ENCODE peak calls at places on chromosomes 7 and 10, in six cellular contexts. W is activated B cell treated with CpG ODN at 0.5 μM for 24 hours, Z is WERI-Rb-1, V is tibial nerve, I is coronary artery, L is lower leg skin. N is an unnamed sample.

GRCh38 chr10:28248092-28248491 is 54.8 kb downstream of the MPP7 start:
- DNase-seq in V (no peak), L (peak), W (no peak), I (no peak), Z (no peak), N (no peak)

GRCh38 chr7:142323706-142324105 is 65.8 kb upstream of the PRSS58 start:
- DNase-seq in I (peak), L (no peak), Z (peak), V (no peak), W (no peak), N (no peak)

GRCh38 chr7:145360511-145361100 is 524.8 kb upstream of the TPK1 start:
- DNase-seq in I (no peak), L (no peak), Z (no peak), W (no peak), V (no peak), N (no peak)

GRCh38 chr10:25231751-25232150 is 57.0 kb downstream of the GPR158 start:
- DNase-seq in Z (no peak), V (no peak), L (no peak), I (no peak), W (no peak), N (no peak)

GRCh38 chr7:78444267-78444666 is 645.7 kb downstream of the PHTF2 start:
- DNase-seq in L (no peak), W (no peak), Z (no peak), V (no peak), I (no peak), N (no peak)

GRCh38 chr7:50939026-50939425 is 156.3 kb upstream of the GRB10 start:
- DNase-seq in L (no peak), I (no peak), V (no peak), W (no peak), Z (no peak), N (no peak)

GRCh38 chr10:119281581-119282071 is 74.3 kb downstream of the GRK5 start:
- DNase-seq in L (peak), W (no peak), I (peak), Z (peak), V (no peak), N (no peak)

GRCh38 chr7:117731455-117731854 is 141.8 kb downstream of the CTTNBP2 start:
- DNase-seq in W (no peak), V (no peak), L (peak), Z (no peak), I (no peak), N (no peak)

GRCh38 chr7:45407730-45408406 is 166.3 kb upstream of the ADCY1 start:
- DNase-seq in Z (peak), L (no peak), W (no peak), V (no peak), I (no peak), N (no peak)

GRCh38 chr10:78977761-78978305 is 90.9 kb upstream of the ZMIZ1 start:
- DNase-seq in L (no peak), Z (no peak), W (no peak), I (no peak), V (peak), N (no peak)

GRCh38 chr10:7193369-7193768 is 217.5 kb downstream of the SFMBT2 start:
- DNase-seq in I (no peak), V (no peak), Z (no peak), W (no peak), L (no peak), N (no peak)

GRCh38 chr7:4268040-4268965 is 413.8 kb upstream of the FOXK1 start:
- DNase-seq in I (peak), Z (no peak), W (no peak), V (no peak), L (no peak), N (no peak)

GRCh38 chr10:125595911-125596310 is 87.1 kb downstream of the TEX36 start:
- DNase-seq in I (no peak), L (no peak), V (no peak), Z (no peak), W (no peak), N (no peak)
- TF ChIP-seq CTCF in I (no peak), L (no peak), V (no peak), Z (no peak), W (no peak), N (no peak)

GRCh38 chr10:49412571-49412970 is 16.7 kb upstream of the DRGX start:
- DNase-seq in W (no peak), L (no peak), Z (no peak), I (no peak), V (no peak), N (no peak)

GRCh38 chr10:49407552-49408137 is 11.8 kb upstream of the DRGX start:
- DNase-seq in W (peak), I (peak), L (peak), V (peak), Z (peak), N (peak)

GRCh38 chr10:49409755-49410154 is 13.9 kb upstream of the DRGX start:
- DNase-seq in V (no peak), Z (no peak), I (no peak), L (no peak), W (no peak), N (no peak)

GRCh38 chr10:49410365-49411074 is 14.6 kb upstream of the DRGX start:
- DNase-seq in V (no peak), W (no peak), L (no peak), Z (no peak), I (no peak), N (no peak)

GRCh38 chr10:49408437-49409306 is 12.8 kb upstream of the DRGX start:
- DNase-seq in V (no peak), W (no peak), I (no peak), L (no peak), Z (no peak), N (no peak)
- TF ChIP-seq CTCF in V (no peak), W (no peak), I (no peak), L (no peak), Z (peak), N (no peak)

GRCh38 chr10:84763965-84764364 is 435.6 kb downstream of the CCSER2 start:
- DNase-seq in Z (no peak), W (no peak), I (no peak), V (no peak), L (no peak), N (no peak)

GRCh38 chr10:84765656-84766055 is 437.3 kb downstream of the CCSER2 start:
- DNase-seq in I (no peak), V (no peak), L (no peak), W (no peak), Z (no peak), N (no peak)

GRCh38 chr10:84768132-84768531 is 439.7 kb downstream of the CCSER2 start:
- DNase-seq in L (no peak), I (no peak), Z (no peak), W (no peak), V (no peak), N (no peak)

GRCh38 chr10:84766923-84767322 is 438.5 kb downstream of the CCSER2 start:
- DNase-seq in L (no peak), W (no peak), V (no peak), Z (no peak), I (no peak), N (no peak)

GRCh38 chr10:84762754-84763394 is 434.5 kb downstream of the CCSER2 start:
- DNase-seq in V (no peak), W (no peak), I (no peak), Z (peak), L (no peak), N (no peak)
- TF ChIP-seq CTCF in V (no peak), W (no peak), I (no peak), Z (peak), L (no peak), N (no peak)

DNA sequence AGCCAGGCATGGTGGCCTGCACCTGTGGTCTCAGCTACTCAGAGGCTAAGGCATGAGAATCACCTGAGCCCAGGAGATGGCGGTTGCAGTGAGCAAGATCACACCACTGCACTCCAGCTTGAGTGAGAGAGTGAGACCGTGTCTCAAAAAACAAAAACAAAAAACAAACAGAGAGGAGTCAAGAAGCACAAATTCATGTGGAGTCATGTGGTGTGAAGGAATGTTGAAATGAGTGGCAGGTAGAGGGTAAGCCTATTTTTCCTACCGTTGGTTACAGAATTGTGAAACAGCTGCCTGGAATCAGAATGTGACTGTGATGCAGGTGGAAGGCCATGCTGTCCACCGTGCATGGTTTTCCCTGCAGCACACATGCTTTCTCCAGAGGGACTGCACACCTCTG is 23.7 kb upstream of the NUB1 start:
- DNase-seq in L (no peak), Z (no peak), I (no peak), W (no peak), V (no peak), N (no peak)
- TF ChIP-seq CTCF in L (no peak), Z (no peak), I (no peak), W (no peak), V (no peak), N (no peak)

N was measured in natural killer cell.